ENCODE peak calls at places on chromosomes 16 and 17, in nine cellular contexts. T is osteocyte, P is HFFc6, S is astrocyte of the spinal cord, C is glutamatergic neuron, K is AG04450, D is upper lobe of right lung, R is BJ, W is AG09309. I is an unnamed sample.

GRCh38 chr16:4641306-4641687 is 16.7 kb downstream of the MGRN1 start:
- DNase-seq in T (no peak), P (no peak), S (no peak), C (no peak), K (no peak), D (no peak), R (no peak), W (no peak), I (no peak)

GRCh38 chr16:53433930-53434435 is 288 bp upstream of the RBL2 start:
- DNase-seq in T (no peak), P (no peak), S (no peak), C (no peak), K (peak; percentile 33), D (no peak), R (no peak), W (no peak), I (no peak)

GRCh38 chr17:4548061-4548461 is 7.1 kb downstream of the MYBBP1A start:
- DNase-seq in T (peak; percentile 83), P (no peak), S (no peak), C (no peak), K (no peak), D (no peak), R (no peak), W (no peak), I (no peak)

GRCh38 chr17:1271020-1271423 is 778 bp downstream of the BHLHA9 start:
- DNase-seq in T (no peak), P (no peak), S (no peak), C (no peak), K (no peak), D (no peak), R (no peak), W (no peak), I (no peak)

GRCh38 chr17:7713782-7714181 is 3.8 kb upstream of the DNAH2 start:
- DNase-seq in T (no peak), P (no peak), S (no peak), C (no peak), K (no peak), D (no peak), R (no peak), W (no peak), I (no peak)

GRCh38 chr17:17151541-17151940 is 54.6 kb downstream of the PLD6 start:
- DNase-seq in T (no peak), P (no peak), S (peak; percentile 56), C (no peak), K (no peak), D (no peak), R (peak; percentile 2), W (no peak), I (no peak)

GRCh38 chr16:20918486-20919239 is 18.1 kb downstream of the LYRM1 start:
- DNase-seq in T (no peak), P (peak; percentile 41), S (peak; percentile 76), C (no peak), K (no peak), D (peak; percentile 69), R (no peak), W (no peak), I (no peak)

GRCh38 chr16:85446846-85447656 is 166.1 kb upstream of the GSE1 start:
- DNase-seq in T (no peak), P (no peak), S (no peak), C (no peak), K (no peak), D (no peak), R (no peak), W (no peak), I (no peak)

GRCh38 chr16:23876256-23876896 is 40.6 kb downstream of the PRKCB start:
- DNase-seq in T (peak; percentile 13), P (no peak), S (no peak), C (no peak), K (no peak), D (no peak), R (no peak), W (no peak), I (no peak)

GRCh38 chr17:75595284-75595918 is 7.8 kb downstream of the MYO15B start:
- DNase-seq in T (peak; percentile 77), P (no peak), S (no peak), C (no peak), K (no peak), D (no peak), R (no peak), W (no peak), I (no peak)

GRCh38 chr17:75595919-75596310 is 8.3 kb downstream of the MYO15B start:
- DNase-seq in T (no peak), P (no peak), S (no peak), C (no peak), K (no peak), D (no peak), R (no peak), W (no peak), I (no peak)

GRCh38 chr17:75592364-75593020 is 4.9 kb downstream of the MYO15B start:
- DNase-seq in T (peak; percentile 80), P (no peak), S (no peak), C (no peak), K (no peak), D (peak; percentile 64), R (no peak), W (no peak), I (no peak)

GRCh38 chr17:75596320-75597087 is 8.9 kb downstream of the MYO15B start:
- DNase-seq in T (peak; percentile 83), P (no peak), S (no peak), C (no peak), K (no peak), D (no peak), R (no peak), W (no peak), I (no peak)

DNA sequence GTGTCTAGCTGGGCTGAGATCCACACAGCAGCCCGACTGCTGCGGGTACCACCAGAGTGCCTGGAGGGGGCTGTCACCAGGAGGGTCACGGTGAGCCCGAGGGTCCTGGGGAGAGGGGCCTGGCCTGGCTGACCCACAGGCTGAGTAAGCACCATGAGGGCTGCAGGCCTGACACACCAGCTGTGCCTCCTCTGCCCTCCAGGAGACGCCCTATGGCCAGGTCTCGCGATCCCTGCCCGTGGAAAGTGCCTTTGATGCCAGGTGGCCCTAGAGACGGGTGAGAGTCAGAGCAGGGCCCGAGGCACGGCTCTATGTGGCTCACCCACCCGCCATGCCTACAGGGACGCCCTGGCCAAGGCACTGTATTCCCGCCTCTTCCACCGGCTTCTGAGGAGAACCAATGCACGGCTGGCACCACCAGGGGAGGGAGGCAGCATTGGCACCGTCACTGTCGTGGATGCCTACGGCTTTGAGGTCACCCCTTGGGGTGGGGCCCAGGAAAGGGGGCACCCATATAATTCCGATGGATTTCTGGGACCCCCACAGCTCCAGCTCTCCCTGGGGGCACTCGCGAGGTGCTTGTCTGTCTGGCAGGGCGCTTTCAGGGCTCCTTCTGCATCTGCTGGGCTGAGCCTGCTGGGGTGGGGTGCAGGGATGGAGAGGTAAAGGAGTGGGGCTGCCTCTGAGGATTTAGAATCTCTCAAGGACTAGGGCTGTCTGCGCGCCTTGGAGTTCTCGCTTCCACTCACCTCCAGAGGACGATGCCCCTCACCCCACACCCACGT is 7.1 kb downstream of the MYO15B start:
- DNase-seq in T (peak; percentile 83), P (no peak), S (no peak), C (no peak), K (no peak), D (peak; percentile 62), R (no peak), W (no peak), I (no peak)
- TF ChIP-seq CTCF in T (no peak), P (no peak), S (no peak), C (no peak), K (no peak), D (no peak), R (no peak), W (no peak), I (no peak)

GRCh38 chr17:78839762-78840529 is 668 bp downstream of the USP36 start:
- DNase-seq in T (peak; percentile 89), P (peak; percentile 27), S (peak; percentile 44), C (peak; percentile 46), K (no peak), D (peak; percentile 82), R (no peak), W (no peak), I (peak; percentile 61)

GRCh38 chr17:78840530-78840779 is 159 bp downstream of the USP36 start:
- DNase-seq in T (no peak), P (no peak), S (no peak), C (no peak), K (no peak), D (no peak), R (no peak), W (no peak), I (no peak)

GRCh38 chr17:78838574-78839005 is 2.0 kb downstream of the USP36 start:
- DNase-seq in T (no peak), P (no peak), S (no peak), C (no peak), K (no peak), D (no peak), R (no peak), W (no peak), I (no peak)

GRCh38 chr17:78839173-78839761 is 1.3 kb downstream of the USP36 start:
- DNase-seq in T (no peak), P (peak; percentile 45), S (peak; percentile 40), C (no peak), K (no peak), D (no peak), R (no peak), W (no peak), I (no peak)

GRCh38 chr17:78840780-78841611 is at the start of gene USP36:
- DNase-seq in T (peak; percentile 100), P (peak; percentile 97), S (peak; percentile 99), C (peak; percentile 99), K (peak; percentile 97), D (peak; percentile 100), R (peak; percentile 88), W (peak; percentile 95), I (peak; percentile 100)
- TF ChIP-seq CTCF in T (no peak), P (peak; percentile 17), S (no peak), C (no peak), K (no peak), D (no peak), R (peak; percentile 2), W (no peak), I (no peak)

DNA sequence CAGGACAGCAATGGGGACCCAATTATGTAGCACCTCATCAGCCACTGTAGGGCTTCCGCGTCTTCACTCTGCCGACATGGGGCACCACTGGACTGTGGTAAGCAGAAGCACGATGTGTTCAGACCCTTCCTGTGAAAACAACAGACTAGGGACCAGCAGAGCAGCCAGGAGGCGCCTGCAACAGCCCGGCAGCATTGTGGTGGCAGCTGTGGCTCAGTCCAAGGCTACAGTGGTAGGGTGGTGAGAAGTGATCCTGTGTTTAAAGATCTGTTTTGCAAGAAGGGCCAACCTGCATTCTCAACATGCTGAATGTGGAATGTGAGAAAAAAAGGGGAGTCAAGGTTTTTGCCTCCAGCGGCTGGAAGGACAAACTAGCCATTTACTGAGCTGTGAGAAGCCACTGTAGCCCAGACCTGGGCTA is 80.8 kb downstream of the GAS7 start:
- DNase-seq in T (no peak), P (no peak), S (no peak), C (no peak), K (no peak), D (peak; percentile 63), R (no peak), W (no peak), I (peak; percentile 62)
- TF ChIP-seq CTCF in T (no peak), P (no peak), S (no peak), C (no peak), K (no peak), D (peak; percentile 7), R (peak; percentile 28), W (no peak), I (peak; percentile 13)

DNA sequence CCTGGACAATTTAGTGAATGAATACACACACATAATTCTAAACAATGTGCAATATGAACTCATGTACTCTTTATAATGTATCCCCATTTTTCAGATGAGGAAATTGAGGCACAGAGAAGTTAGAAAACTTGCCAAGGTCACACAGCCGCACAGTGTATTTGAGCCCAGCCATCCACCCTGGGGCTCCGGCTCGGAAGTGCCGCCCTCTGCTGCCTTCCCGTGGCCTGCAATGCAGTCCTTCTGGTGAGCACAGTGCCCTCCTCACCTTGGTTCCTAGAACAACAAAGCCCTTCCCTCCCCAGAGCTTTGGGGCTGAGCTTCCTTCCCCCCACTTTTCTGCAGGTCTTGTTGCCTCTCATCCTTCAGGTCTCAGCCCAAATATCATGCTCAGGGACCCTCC is 63.7 kb downstream of the C16orf78 start:
- DNase-seq in T (no peak), P (no peak), S (no peak), C (peak; percentile 1), K (no peak), D (no peak), R (no peak), W (no peak), I (no peak)
- TF ChIP-seq CTCF in T (no peak), P (no peak), S (no peak), C (no peak), K (no peak), D (no peak), R (no peak), W (no peak), I (no peak)

I was measured in natural killer cell.